ENCODE peak calls at places on chromosome 19, in four cellular contexts. K is HepG2, U is H1, P is K562. H is an unnamed sample.
A peak's percentile ranks its signal among the peaks of the same experiment; 100 is the strongest.

GRCh38 chr19:54576411-54576976 is 2.9 kb downstream of the LILRA2 start:
- DNase-seq in K (no peak), U (no peak), P (no peak), H (no peak)

GRCh38 chr19:18539372-18539771 is 4.0 kb downstream of the FKBP8 start:
- DNase-seq in K (no peak), U (no peak), P (no peak), H (no peak)

GRCh38 chr19:54462713-54463530 is 656 bp downstream of the LENG9 start:
- DNase-seq in K (peak; percentile 54), U (peak; percentile 83), P (peak; percentile 42), H (no peak)

GRCh38 chr19:51251453-51251790 is 542 bp downstream of the SIGLECL1 start:
- DNase-seq in K (no peak), U (no peak), P (no peak), H (no peak)

GRCh38 chr19:41029524-41030432 is 38.7 kb downstream of the CYP2B6 start:
- DNase-seq in K (no peak), U (no peak), P (no peak), H (no peak)

GRCh38 chr19:19884583-19884982 is 16.2 kb upstream of the ZNF93 start:
- DNase-seq in K (no peak), U (no peak), P (no peak), H (no peak)

GRCh38 chr19:40417714-40417996 is 4.5 kb upstream of the PRX start:
- DNase-seq in K (no peak), U (no peak), P (no peak), H (no peak)

GRCh38 chr19:6465006-6465405 is 935 bp downstream of the CRB3 start:
- DNase-seq in K (no peak), U (no peak), P (no peak), H (no peak)

GRCh38 chr19:19644054-19644388 is 564 bp upstream of the GMIP start:
- DNase-seq in K (no peak), U (no peak), P (no peak), H (no peak)

GRCh38 chr19:11152318-11153062 is 3.1 kb downstream of the SPC24 start:
- DNase-seq in K (no peak), U (no peak), P (no peak), H (no peak)

GRCh38 chr19:46984077-46985010 is 35.3 kb upstream of the NPAS1 start:
- DNase-seq in K (peak; percentile 90), U (no peak), P (no peak), H (no peak)

GRCh38 chr19:47341734-47342133 is 7.4 kb upstream of the DHX34 start:
- DNase-seq in K (no peak), U (no peak), P (no peak), H (no peak)

GRCh38 chr19:1064661-1065605 is 2.0 kb upstream of the ARHGAP45 start:
- DNase-seq in K (no peak), U (peak; percentile 88), P (no peak), H (peak; percentile 56)

GRCh38 chr19:5826531-5827341 is 12.8 kb downstream of the FUT6 start:
- DNase-seq in K (peak; percentile 87), U (peak; percentile 74), P (no peak), H (peak; percentile 74)

GRCh38 chr19:28843771-28844492 is 369.0 kb downstream of the UQCRFS1 start:
- DNase-seq in K (no peak), U (no peak), P (no peak), H (no peak)

GRCh38 chr19:49492573-49493411 is 3.4 kb upstream of the RPS11 start:
- DNase-seq in K (peak; percentile 54), U (peak; percentile 57), P (peak; percentile 4), H (no peak)

GRCh38 chr19:50573741-50574461 is 5.7 kb upstream of the LRRC4B start:
- DNase-seq in K (no peak), U (no peak), P (no peak), H (no peak)

GRCh38 chr19:13762635-13763235 is 1.6 kb upstream of the MRI1 start:
- DNase-seq in K (no peak), U (peak; percentile 46), P (no peak), H (no peak)

GRCh38 chr19:49106648-49107135 is 7.5 kb upstream of the LIN7B start:
- DNase-seq in K (peak; percentile 59), U (peak; percentile 87), P (no peak), H (peak; percentile 43)

GRCh38 chr19:5951338-5951861 is 26.5 kb downstream of the RANBP3 start:
- DNase-seq in K (no peak), U (no peak), P (no peak), H (no peak)

GRCh38 chr19:5827891-5828660 is 11.4 kb downstream of the FUT6 start:
- DNase-seq in K (peak; percentile 89), U (peak; percentile 97), P (peak; percentile 99), H (peak; percentile 88)

GRCh38 chr19:662207-662961 is 630 bp downstream of the RNF126 start:
- DNase-seq in K (peak; percentile 52), U (no peak), P (peak; percentile 60), H (no peak)

GRCh38 chr19:14563989-14564650 is 7.7 kb downstream of the NDUFB7 start:
- DNase-seq in K (no peak), U (peak; percentile 89), P (peak; percentile 99), H (peak; percentile 68)

GRCh38 chr19:50460161-50460765 is 16.0 kb upstream of the EMC10 start:
- DNase-seq in K (peak; percentile 91), U (no peak), P (no peak), H (no peak)

GRCh38 chr19:13022859-13023636 is 27.8 kb downstream of the NFIX start:
- DNase-seq in K (peak; percentile 79), U (no peak), P (peak; percentile 73), H (no peak)

GRCh38 chr19:19579533-19580361 is 38.7 kb downstream of the PBX4 start:
- DNase-seq in K (no peak), U (no peak), P (no peak), H (no peak)

GRCh38 chr19:47331931-47332547 is at the start of gene C5AR2:
- DNase-seq in K (no peak), U (no peak), P (no peak), H (no peak)

GRCh38 chr19:13727798-13728197 is 36.5 kb upstream of the MRI1 start:
- DNase-seq in K (no peak), U (no peak), P (no peak), H (no peak)

GRCh38 chr19:19201697-19202630 is 1.2 kb downstream of the NR2C2AP start:
- DNase-seq in K (no peak), U (no peak), P (no peak), H (no peak)

GRCh38 chr19:44905437-44906160 is at the start of gene APOE:
- DNase-seq in K (peak; percentile 81), U (peak; percentile 86), P (peak; percentile 60), H (no peak)

GRCh38 chr19:55042344-55042678 is 4.2 kb upstream of the GP6 start:
- DNase-seq in K (no peak), U (no peak), P (no peak), H (no peak)

GRCh38 chr19:48341006-48341405 is 15.7 kb downstream of the EMP3 start:
- DNase-seq in K (no peak), U (no peak), P (no peak), H (no peak)

GRCh38 chr19:49196527-49197240 is 39.1 kb downstream of the TRPM4 start:
- DNase-seq in K (no peak), U (no peak), P (peak; percentile 2), H (no peak)

GRCh38 chr19:36417752-36418286 is 625 bp downstream of the ZFP82 start:
- DNase-seq in K (no peak), U (peak; percentile 54), P (no peak), H (no peak)

GRCh38 chr19:33676999-33677665 is 55.4 kb downstream of the CHST8 start:
- DNase-seq in K (no peak), U (no peak), P (no peak), H (no peak)

GRCh38 chr19:33679696-33680095 is 57.9 kb downstream of the CHST8 start:
- DNase-seq in K (no peak), U (no peak), P (no peak), H (no peak)

GRCh38 chr19:33677745-33678426 is 56.1 kb downstream of the CHST8 start:
- DNase-seq in K (no peak), U (peak; percentile 78), P (peak; percentile 34), H (no peak)

GRCh38 chr19:33681081-33681680 is 59.4 kb downstream of the CHST8 start:
- DNase-seq in K (no peak), U (no peak), P (no peak), H (no peak)

GRCh38 chr19:33678796-33679195 is 57.0 kb downstream of the CHST8 start:
- DNase-seq in K (no peak), U (no peak), P (no peak), H (no peak)
- TF ChIP-seq FOSL1 in K (no peak), U (no peak), P (no peak), H (no peak)

GRCh38 chr19:3045885-3046603 is 16.3 kb downstream of the TLE5 start:
- DNase-seq in K (no peak), U (peak; percentile 76), P (no peak), H (no peak)
- TF ChIP-seq ATF3 in K (no peak), U (no peak), P (no peak), H (no peak)

DNA sequence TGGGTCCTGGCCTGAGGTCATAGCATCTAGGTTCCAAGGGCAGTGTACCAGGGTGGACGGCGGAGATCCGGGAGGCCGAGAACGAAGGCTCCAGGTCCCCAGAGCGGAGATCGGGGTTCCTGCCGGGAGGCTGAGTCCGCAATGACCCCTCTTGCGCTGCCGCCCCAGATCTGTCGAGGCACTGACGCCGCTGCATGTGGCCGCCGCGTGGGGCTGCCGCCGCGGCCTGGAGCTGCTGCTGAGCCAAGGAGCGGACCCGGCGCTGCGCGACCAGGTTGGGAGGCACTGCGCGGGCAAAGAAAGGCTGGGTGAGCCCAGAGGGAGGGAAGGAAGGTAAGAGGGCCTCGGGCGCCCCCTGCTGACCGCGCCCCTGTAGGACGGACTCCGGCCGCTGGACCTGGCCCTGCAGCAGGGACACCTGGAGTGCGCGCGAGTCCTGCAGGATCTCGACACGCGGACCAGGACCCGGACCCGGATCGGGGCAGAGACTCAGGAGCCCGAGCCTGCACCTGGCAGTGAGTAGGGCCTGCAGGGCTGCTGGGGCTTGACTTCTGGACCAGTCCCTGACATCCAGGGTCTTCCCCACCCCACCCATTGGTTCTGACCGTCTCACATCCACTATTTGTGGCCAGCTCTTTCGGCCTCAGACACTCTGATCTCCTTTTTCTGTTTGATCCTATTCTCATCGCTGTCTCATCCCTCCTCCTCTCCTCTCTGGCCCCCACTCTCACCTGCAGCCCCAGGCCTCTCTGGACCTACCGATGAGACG is 971 bp downstream of the ANKLE1 start:
- DNase-seq in K (peak; percentile 69), U (peak; percentile 97), P (peak; percentile 88), H (peak; percentile 57)
- H3K4me3 ChIP-seq in K (no peak overlapping the region), U (peak overlapping the region; percentile 30), P (peak overlapping the region; percentile 51), H (peak overlapping the region; percentile 44)

DNA sequence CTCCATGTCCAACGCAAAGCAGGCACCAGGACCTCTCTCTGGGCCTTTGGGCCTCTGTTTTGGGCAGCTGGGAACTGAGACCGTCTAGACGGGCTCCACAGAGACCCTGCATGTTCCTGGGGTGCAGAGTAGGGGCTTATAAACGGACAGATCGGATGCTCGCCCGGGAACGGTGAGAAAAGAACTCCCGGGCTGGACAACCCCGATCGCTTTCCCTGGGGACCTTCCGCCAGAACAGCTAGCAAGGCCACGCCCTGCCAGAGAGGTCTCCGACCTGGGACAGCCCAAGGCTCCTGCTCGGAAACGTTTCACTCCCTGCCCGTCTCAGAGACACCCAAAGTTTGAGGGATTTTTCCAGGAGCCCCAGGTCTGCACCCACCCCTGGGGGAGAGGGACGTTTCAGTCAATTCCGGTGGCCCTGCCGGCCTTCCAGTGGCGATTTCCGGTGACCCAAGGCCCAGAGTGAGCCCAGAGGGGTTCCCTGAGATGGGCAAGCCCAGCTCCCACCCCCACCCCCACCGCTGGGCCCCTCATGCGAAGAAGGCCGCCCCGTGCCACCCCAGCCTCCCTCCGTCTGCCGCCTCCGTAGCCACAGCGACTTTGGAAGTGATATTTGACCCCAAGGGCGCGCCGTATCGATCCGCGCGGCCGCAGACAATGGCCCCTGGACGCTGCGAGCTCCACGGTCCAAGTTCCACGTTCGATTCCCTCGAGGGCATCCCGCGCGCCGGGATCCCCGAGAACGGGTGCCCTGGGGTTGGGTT is 1.7 kb downstream of the NR2F6 start:
- DNase-seq in K (peak; percentile 51), U (peak; percentile 71), P (peak; percentile 48), H (no peak)
- TF ChIP-seq FOSL1 in K (no peak), U (no peak), P (no peak), H (no peak)

GRCh38 chr19:16420781-16421386 is 50.9 kb downstream of the EPS15L1 start:
- DNase-seq in K (no peak), U (no peak), P (no peak), H (no peak)
- TF ChIP-seq ATF3 in K (no peak), U (no peak), P (no peak), H (no peak)

H was measured in HCT116.